ENCODE peak calls at places on chromosomes 4 and X, in seven cellular contexts. Y is upper lobe of left lung, L is A549, H is prostate gland, P is body of pancreas, F is breast epithelium, B is K562. W is an unnamed sample.

GRCh38 chr4:140151700-140152014 is 2.3 kb downstream of the MAML3 start:
- DNase-seq in Y (peak; percentile 92), L (peak; percentile 80), H (peak; percentile 93), P (peak; percentile 93), F (peak; percentile 76), B (peak; percentile 80), W (peak; percentile 87)

GRCh38 chr4:61918507-61919462 is 718.7 kb downstream of the ADGRL3 start:
- DNase-seq in Y (no peak), L (no peak), H (no peak), P (no peak), F (no peak), B (no peak), W (no peak)

GRCh38 chr4:39255266-39255665 is 72.9 kb downstream of the WDR19 start:
- DNase-seq in Y (no peak), L (peak; percentile 7), H (no peak), P (no peak), F (no peak), B (peak; percentile 21), W (no peak)

GRCh38 chr4:98586231-98586630 is 72.2 kb downstream of the TSPAN5 start:
- DNase-seq in Y (no peak), L (no peak), H (no peak), P (no peak), F (no peak), B (no peak), W (no peak)

GRCh38 chr4:184370711-184371389 is 103.5 kb downstream of the IRF2 start:
- DNase-seq in Y (no peak), L (no peak), H (no peak), P (no peak), F (no peak), B (peak; percentile 37), W (no peak)

GRCh38 chr4:147548251-147548650 is 67.4 kb downstream of the EDNRA start:
- DNase-seq in Y (no peak), L (no peak), H (no peak), P (no peak), F (no peak), B (no peak), W (no peak)

GRCh38 chr4:13548984-13549546 is 4.8 kb upstream of the NKX3-2 start:
- DNase-seq in Y (peak; percentile 70), L (peak; percentile 78), H (peak; percentile 65), P (peak; percentile 74), F (peak; percentile 68), B (peak; percentile 88), W (peak; percentile 81)

GRCh38 chr4:43990968-43991367 is 457.6 kb downstream of the KCTD8 start:
- DNase-seq in Y (no peak), L (no peak), H (no peak), P (no peak), F (no peak), B (no peak), W (no peak)

GRCh38 chrX:40012800-40013682 is 84.7 kb downstream of the BCOR start:
- DNase-seq in Y (peak; percentile 57), L (peak; percentile 28), H (peak; percentile 70), P (peak; percentile 48), F (peak; percentile 58), B (peak; percentile 80), W (peak; percentile 70)

GRCh38 chrX:136268051-136269048 is 17.1 kb upstream of the MAP7D3 start:
- DNase-seq in Y (no peak), L (peak; percentile 15), H (peak; percentile 4), P (peak; percentile 30), F (no peak), B (peak; percentile 52), W (no peak)

GRCh38 chrX:5458300-5458699 is 770.4 kb downstream of the NLGN4X start:
- DNase-seq in Y (no peak), L (no peak), H (no peak), P (no peak), F (no peak), B (no peak), W (no peak)

GRCh38 chr4:71229477-71230257 is 109.2 kb upstream of the SLC4A4 start:
- DNase-seq in Y (peak; percentile 42), L (peak; percentile 28), H (peak; percentile 33), P (peak; percentile 48), F (no peak), B (peak; percentile 37), W (peak; percentile 34)

GRCh38 chr4:14169460-14169859 is 541.9 kb upstream of the BOD1L1 start:
- DNase-seq in Y (no peak), L (no peak), H (no peak), P (no peak), F (no peak), B (no peak), W (no peak)

GRCh38 chr4:15003891-15004700 is 1.8 kb downstream of the CPEB2 start:
- DNase-seq in Y (peak; percentile 52), L (no peak), H (peak; percentile 30), P (peak; percentile 54), F (no peak), B (peak; percentile 46), W (peak; percentile 49)

GRCh38 chr4:181731900-181732299 is 511.3 kb upstream of the TENM3 start:
- DNase-seq in Y (no peak), L (no peak), H (no peak), P (no peak), F (no peak), B (no peak), W (no peak)

GRCh38 chrX:85561216-85561615 is 181.8 kb upstream of the POF1B start:
- DNase-seq in Y (no peak), L (no peak), H (no peak), P (no peak), F (no peak), B (no peak), W (no peak)

DNA sequence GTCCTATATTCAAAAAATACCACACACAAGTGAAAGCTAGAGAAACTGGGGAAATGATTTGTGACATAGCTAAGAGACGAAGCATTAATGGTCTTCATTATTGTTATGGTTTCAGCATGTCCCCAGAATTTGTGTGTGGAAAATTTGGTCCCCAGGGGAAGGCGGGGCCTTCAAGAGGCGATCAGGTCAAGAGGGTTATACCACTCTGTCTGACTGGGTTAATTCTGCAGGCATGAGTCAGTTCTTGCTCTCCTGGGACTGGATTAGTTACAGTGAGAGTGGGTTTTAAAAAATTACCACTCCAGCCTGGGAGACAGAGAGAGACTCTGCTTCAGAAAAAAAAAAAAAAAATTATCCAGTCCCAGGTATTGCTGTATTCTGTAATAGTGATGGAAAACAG is 2.1 kb upstream of the MTNR1A start:
- DNase-seq in Y (no peak), L (no peak), H (no peak), P (no peak), F (no peak), B (no peak), W (no peak)
- H3K27ac ChIP-seq in Y (no peak overlapping the region), L (no peak overlapping the region), H (no peak overlapping the region), P (no peak overlapping the region), F (no peak overlapping the region), B (no peak overlapping the region), W (no peak overlapping the region)

DNA sequence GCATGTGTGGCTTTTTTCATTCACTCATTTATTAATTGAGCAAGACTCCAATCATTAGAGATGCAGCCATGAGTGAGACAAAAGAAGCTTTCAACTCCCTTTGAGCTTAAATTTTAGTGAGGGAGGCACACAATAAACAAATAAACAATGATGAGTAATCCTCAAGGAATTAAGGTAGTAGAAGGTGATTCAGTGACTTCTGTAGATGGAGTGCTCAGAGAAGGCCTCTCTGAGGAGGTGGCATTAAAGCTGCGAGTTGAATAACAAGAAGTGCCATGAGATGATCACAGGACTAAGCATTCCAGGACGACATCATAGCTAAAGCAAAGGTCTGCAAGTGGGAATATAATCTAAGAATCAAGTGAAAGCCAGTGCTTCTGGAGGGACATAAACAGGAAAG is 77.6 kb downstream of the NWD2 start:
- DNase-seq in Y (no peak), L (no peak), H (no peak), P (no peak), F (no peak), B (no peak), W (no peak)
- H3K4me1 ChIP-seq in Y (no peaks in the 10 kb centered on the region), L (no peaks in the 10 kb centered on the region), H (no peaks in the 10 kb centered on the region), P (no peaks in the 10 kb centered on the region), F (no peaks in the 10 kb centered on the region), B (no peaks in the 10 kb centered on the region), W (no peaks in the 10 kb centered on the region)

GRCh38 chrX:18674417-18674787 is 2.5 kb upstream of the RS1 start:
- DNase-seq in Y (no peak), L (peak; percentile 30), H (no peak), P (peak; percentile 7), F (peak; percentile 51), B (no peak), W (peak; percentile 27)

GRCh38 chrX:18677140-18677834 is 5.4 kb upstream of the RS1 start:
- DNase-seq in Y (no peak), L (no peak), H (no peak), P (no peak), F (no peak), B (peak; percentile 11), W (peak; percentile 28)

GRCh38 chrX:18676470-18676869 is 4.6 kb upstream of the RS1 start:
- DNase-seq in Y (no peak), L (peak; percentile 50), H (no peak), P (peak; percentile 8), F (no peak), B (peak; percentile 48), W (no peak)

GRCh38 chrX:18676050-18676449 is 4.1 kb upstream of the RS1 start:
- DNase-seq in Y (no peak), L (no peak), H (no peak), P (no peak), F (no peak), B (no peak), W (no peak)

GRCh38 chrX:18674788-18675735 is 3.2 kb upstream of the RS1 start:
- DNase-seq in Y (peak; percentile 65), L (peak; percentile 62), H (peak; percentile 69), P (peak; percentile 76), F (peak; percentile 73), B (peak; percentile 75), W (peak; percentile 74)
- TF ChIP-seq POLR2A in Y (no peak), L (peak; percentile 23), H (peak; percentile 42), P (peak; percentile 67), F (peak; percentile 58), B (peak; percentile 22), W (no peak)

DNA sequence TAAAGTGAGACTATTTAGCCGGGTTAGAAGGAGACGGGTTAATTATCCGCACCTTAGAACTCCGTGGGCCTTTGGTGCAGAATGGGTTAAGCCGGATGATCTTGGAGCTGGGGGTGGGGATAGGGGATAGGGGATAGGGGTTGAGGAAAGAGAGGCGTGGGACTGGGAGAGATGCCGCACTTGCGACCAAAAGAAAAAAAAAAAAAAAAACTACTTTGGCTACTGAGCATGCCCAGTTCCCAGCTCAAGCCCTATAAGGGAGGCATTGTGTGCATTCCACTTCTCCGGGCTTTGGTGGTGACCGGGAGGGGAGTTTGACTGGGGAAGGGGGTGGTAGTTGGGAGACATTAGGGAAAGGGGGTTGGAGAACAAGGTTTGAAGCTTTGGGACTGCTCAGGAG is at the start of gene SLITRK4:
- DNase-seq in Y (no peak), L (no peak), H (no peak), P (peak; percentile 10), F (no peak), B (no peak), W (no peak)
- H3K27ac ChIP-seq in Y (no peak within 1 kb of the TSS), L (no peak within 1 kb of the TSS), H (no peak within 1 kb of the TSS), P (no peak within 1 kb of the TSS), F (no peak within 1 kb of the TSS), B (no peak within 1 kb of the TSS), W (no peak within 1 kb of the TSS)

GRCh38 chr4:101835121-101835904 is 44.8 kb downstream of the BANK1 start:
- DNase-seq in Y (peak; percentile 27), L (peak; percentile 23), H (peak; percentile 14), P (peak; percentile 19), F (no peak), B (no peak), W (no peak)
- H3K4me1 ChIP-seq in Y (no peaks in the 10 kb centered on the region), L (peaks cover 19% of the 10 kb centered on the region), H (no peaks in the 10 kb centered on the region), P (no peaks in the 10 kb centered on the region), F (peaks cover 3% of the 10 kb centered on the region), B (no peaks in the 10 kb centered on the region), W (peaks cover 11% of the 10 kb centered on the region)

W was measured in stomach.